ENCODE peak calls at places on chromosomes 11 and 22, in seven cellular contexts. O, T, L, K, I, X and Y are unnamed samples. For H3K36me3, the result is how much of the 10 kb centered on the place peaks cover.

GRCh38 chr11:61905801-61906521 is 11.4 kb downstream of the RAB3IL1 start:
- DNase-seq in O (no peak), T (no peak), L (no peak), K (no peak), I (no peak), X (no peak), Y (no peak)

GRCh38 chr22:27110985-27111451 is 453.6 kb downstream of the MIAT start:
- DNase-seq in O (no peak), T (no peak), L (no peak), K (no peak), I (no peak), X (peak), Y (peak)

GRCh38 chr11:45174168-45174835 is 27.9 kb downstream of the PRDM11 start:
- DNase-seq in O (no peak), T (no peak), L (no peak), K (no peak), I (no peak), X (no peak), Y (no peak)

GRCh38 chr11:65069217-65069616 is 10.9 kb upstream of the NAALADL1 start:
- DNase-seq in O (no peak), T (no peak), L (no peak), K (no peak), I (no peak), X (no peak), Y (no peak)

GRCh38 chr22:35892192-35892591 is 136.4 kb downstream of the RBFOX2 start:
- DNase-seq in O (no peak), T (no peak), L (no peak), K (no peak), I (no peak), X (peak), Y (no peak)

GRCh38 chr22:44025171-44026065 is 1.3 kb downstream of the PARVB start:
- DNase-seq in O (peak), T (no peak), L (peak), K (peak), I (peak), X (no peak), Y (no peak)

GRCh38 chr11:66936326-66936725 is 21.9 kb downstream of the PC start:
- DNase-seq in O (no peak), T (no peak), L (no peak), K (no peak), I (no peak), X (peak), Y (no peak)

GRCh38 chr11:125163431-125164011 is 1.0 kb upstream of the PKNOX2 start:
- DNase-seq in O (no peak), T (no peak), L (no peak), K (no peak), I (no peak), X (no peak), Y (no peak)

GRCh38 chr11:127369301-127369968 is 368.9 kb upstream of the KIRREL3 start:
- DNase-seq in O (no peak), T (no peak), L (no peak), K (no peak), I (no peak), X (no peak), Y (no peak)

GRCh38 chr22:32996702-32997101 is 61.5 kb downstream of the SYN3 start:
- DNase-seq in O (peak), T (no peak), L (no peak), K (peak), I (peak), X (no peak), Y (no peak)

GRCh38 chr11:43845816-43846215 is 34.8 kb upstream of the ALKBH3 start:
- DNase-seq in O (no peak), T (no peak), L (no peak), K (no peak), I (no peak), X (no peak), Y (no peak)

GRCh38 chr11:2265854-2266585 is 4.4 kb downstream of the ASCL2 start:
- DNase-seq in O (no peak), T (no peak), L (peak), K (no peak), I (no peak), X (no peak), Y (no peak)

GRCh38 chr22:16586170-16586569 is 6.4 kb downstream of the CCT8L2 start:
- DNase-seq in O (no peak), T (no peak), L (no peak), K (no peak), I (no peak), X (no peak), Y (no peak)

GRCh38 chr11:65297026-65297667 is 17.5 kb upstream of the CDC42EP2 start:
- DNase-seq in O (no peak), T (peak), L (no peak), K (peak), I (no peak), X (no peak), Y (no peak)

GRCh38 chr22:24510694-24511625 is 15.8 kb downstream of the UPB1 start:
- DNase-seq in O (no peak), T (peak), L (peak), K (no peak), I (no peak), X (peak), Y (no peak)

GRCh38 chr11:111602865-111603632 is 800 bp downstream of the SIK2 start:
- DNase-seq in O (no peak), T (no peak), L (no peak), K (peak), I (peak), X (peak), Y (peak)

GRCh38 chr11:77202941-77203900 is 75.2 kb downstream of the MYO7A start:
- DNase-seq in O (no peak), T (no peak), L (peak), K (peak), I (no peak), X (no peak), Y (no peak)

GRCh38 chr11:9656864-9657263 is 7.0 kb upstream of the SWAP70 start:
- DNase-seq in O (no peak), T (no peak), L (no peak), K (no peak), I (no peak), X (no peak), Y (no peak)

GRCh38 chr11:25734592-25735211 is 597.2 kb upstream of the ANO3 start:
- DNase-seq in O (no peak), T (no peak), L (no peak), K (no peak), I (no peak), X (peak), Y (no peak)

GRCh38 chr11:98130117-98130625 is 890.6 kb upstream of the CNTN5 start:
- DNase-seq in O (no peak), T (no peak), L (no peak), K (no peak), I (no peak), X (no peak), Y (no peak)

GRCh38 chr11:2891291-2891690 is 5.7 kb upstream of the CDKN1C start:
- DNase-seq in O (no peak), T (no peak), L (no peak), K (no peak), I (no peak), X (no peak), Y (no peak)

GRCh38 chr11:74138021-74138420 is 32.8 kb downstream of the C2CD3 start:
- DNase-seq in O (no peak), T (no peak), L (no peak), K (no peak), I (no peak), X (no peak), Y (no peak)

GRCh38 chr11:3161720-3162409 is 3.2 kb downstream of the OSBPL5 start:
- DNase-seq in O (peak), T (peak), L (no peak), K (peak), I (peak), X (no peak), Y (no peak)

GRCh38 chr11:26078217-26078821 is 253.6 kb upstream of the ANO3 start:
- DNase-seq in O (no peak), T (no peak), L (no peak), K (no peak), I (no peak), X (peak), Y (no peak)

GRCh38 chr11:6733326-6734030 is 38.3 kb downstream of the OR2AG2 start:
- DNase-seq in O (no peak), T (no peak), L (no peak), K (no peak), I (no peak), X (no peak), Y (no peak)

GRCh38 chr11:117710211-117710610 is 86.8 kb downstream of the DSCAML1 start:
- DNase-seq in O (no peak), T (no peak), L (no peak), K (peak), I (no peak), X (no peak), Y (no peak)

GRCh38 chr11:1291295-1292017 is 18.0 kb downstream of the TOLLIP start:
- DNase-seq in O (peak), T (no peak), L (no peak), K (peak), I (peak), X (no peak), Y (no peak)

GRCh38 chr11:60367896-60368295 is 10.4 kb upstream of the MS4A7 start:
- DNase-seq in O (no peak), T (no peak), L (no peak), K (no peak), I (no peak), X (no peak), Y (peak)

GRCh38 chr11:69943506-69943905 is 124.3 kb upstream of the FGF3 start:
- DNase-seq in O (no peak), T (peak), L (no peak), K (peak), I (no peak), X (no peak), Y (no peak)

GRCh38 chr11:118907051-118907748 is 18.5 kb downstream of the BCL9L start:
- DNase-seq in O (peak), T (peak), L (peak), K (peak), I (peak), X (no peak), Y (peak)

GRCh38 chr11:129298990-129299389 is 76.7 kb upstream of the BARX2 start:
- DNase-seq in O (no peak), T (no peak), L (no peak), K (no peak), I (no peak), X (no peak), Y (no peak)

GRCh38 chr11:134592391-134592990 is 180.4 kb upstream of the B3GAT1 start:
- DNase-seq in O (no peak), T (no peak), L (peak), K (no peak), I (peak), X (peak), Y (no peak)
- TF ChIP-seq CTCF in O (no peak), T (peak), L (no peak), K (no peak), I (peak), X (peak), Y (no peak)

GRCh38 chr11:34458566-34458965 is 19.8 kb downstream of the CAT start:
- DNase-seq in O (no peak), T (no peak), L (no peak), K (no peak), I (no peak), X (no peak), Y (no peak)

GRCh38 chr11:34451053-34451452 is 12.3 kb downstream of the CAT start:
- DNase-seq in O (no peak), T (no peak), L (no peak), K (no peak), I (no peak), X (no peak), Y (no peak)

GRCh38 chr11:34457607-34458006 is 18.9 kb downstream of the CAT start:
- DNase-seq in O (no peak), T (no peak), L (no peak), K (no peak), I (no peak), X (no peak), Y (no peak)

GRCh38 chr11:34459507-34460162 is 20.9 kb downstream of the CAT start:
- DNase-seq in O (no peak), T (no peak), L (no peak), K (no peak), I (no peak), X (no peak), Y (no peak)

DNA sequence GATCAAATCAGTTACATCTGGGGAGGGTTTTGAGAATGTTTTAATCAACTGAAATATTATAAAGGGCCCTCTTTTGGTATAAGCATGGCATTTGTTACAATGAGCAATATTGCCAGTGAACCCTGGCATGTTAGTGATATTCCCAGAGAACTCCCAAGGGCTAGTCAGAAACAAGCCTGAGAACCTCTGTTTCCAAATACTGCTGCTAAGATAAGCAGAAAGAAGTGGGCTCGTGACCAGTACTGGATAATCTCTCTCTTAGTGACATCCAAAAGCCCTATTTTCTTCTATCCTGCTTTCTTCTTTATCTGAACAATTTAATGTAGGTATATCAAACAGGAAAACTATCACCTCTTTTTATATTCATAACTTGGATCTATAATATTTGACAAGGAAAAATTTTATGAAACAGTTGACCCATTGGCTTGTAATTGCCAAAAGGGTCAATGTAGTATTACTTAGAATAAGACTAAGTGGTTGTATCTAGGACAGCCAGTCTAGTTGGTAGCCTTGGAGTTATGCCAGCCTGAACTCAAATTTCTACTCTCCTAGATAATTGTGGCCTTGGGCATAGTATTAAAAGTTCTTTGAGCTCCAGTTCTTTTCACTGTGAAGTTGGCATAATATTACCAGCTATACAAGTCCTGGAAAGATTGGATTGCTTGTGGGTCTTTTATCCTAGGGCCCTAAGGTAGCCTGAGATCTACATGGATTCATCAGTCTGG is 15.7 kb downstream of the CAT start:
- DNase-seq in O (no peak), T (no peak), L (no peak), K (no peak), I (no peak), X (no peak), Y (no peak)
- H3K36me3 ChIP-seq in O (half or more), T (half or more), L (half or more), K (under half), I (half or more), X (under half), Y (under half)

DNA sequence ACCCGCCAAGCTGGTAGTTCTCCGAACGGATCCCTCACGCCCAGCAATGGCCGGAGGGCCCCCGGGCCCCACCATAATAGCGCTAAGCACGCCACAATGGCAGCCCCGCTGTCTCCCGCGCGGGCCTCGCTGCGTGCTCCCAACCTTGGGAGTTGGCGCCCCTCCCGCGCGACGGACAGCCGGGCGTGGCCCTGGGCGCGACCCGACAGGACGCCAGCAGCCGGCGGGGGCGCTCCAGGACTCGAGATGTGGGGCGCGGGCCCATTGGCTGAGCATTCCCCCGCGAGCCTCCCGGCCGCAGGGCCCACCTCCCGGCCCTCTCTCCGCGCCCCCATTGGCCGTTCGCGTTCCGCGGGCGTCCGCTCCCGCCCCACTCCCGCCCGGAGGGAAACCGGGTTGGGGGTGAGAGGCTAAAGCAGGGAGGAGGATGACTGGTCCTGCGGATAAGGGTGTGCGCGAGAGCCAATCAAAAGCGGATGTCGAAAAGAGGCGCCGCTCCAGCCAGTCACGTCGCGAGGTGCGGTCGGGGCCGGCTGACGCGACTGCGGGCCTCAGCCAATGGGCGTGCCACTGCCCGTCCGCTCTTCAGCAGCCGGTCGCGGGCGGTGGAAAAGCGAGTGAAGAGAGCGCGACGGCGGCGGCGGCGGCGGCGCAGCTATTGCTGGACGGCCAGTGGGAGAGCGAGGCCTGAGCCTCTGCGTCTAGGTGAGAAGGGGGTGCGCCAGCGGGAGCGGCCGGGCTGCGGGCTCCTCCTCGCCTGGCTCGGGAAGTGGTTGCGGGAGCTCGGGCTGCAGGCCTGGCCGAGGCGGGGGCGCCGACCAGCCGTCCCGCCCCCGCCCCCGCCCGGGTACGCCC is at the start of gene FAR1:
- DNase-seq in O (peak), T (peak), L (peak), K (peak), I (peak), X (peak), Y (peak)
- TF ChIP-seq CTCF in O (peak), T (no peak), L (peak), K (peak), I (peak), X (peak), Y (peak)

GRCh38 chr11:75839851-75840250 is 24.8 kb downstream of the UVRAG start:
- DNase-seq in O (no peak), T (no peak), L (no peak), K (no peak), I (no peak), X (no peak), Y (no peak)
- H3K36me3 ChIP-seq in O (under half), T (under half), L (under half), K (under half), I (under half), X (under half), Y (under half)

DNA sequence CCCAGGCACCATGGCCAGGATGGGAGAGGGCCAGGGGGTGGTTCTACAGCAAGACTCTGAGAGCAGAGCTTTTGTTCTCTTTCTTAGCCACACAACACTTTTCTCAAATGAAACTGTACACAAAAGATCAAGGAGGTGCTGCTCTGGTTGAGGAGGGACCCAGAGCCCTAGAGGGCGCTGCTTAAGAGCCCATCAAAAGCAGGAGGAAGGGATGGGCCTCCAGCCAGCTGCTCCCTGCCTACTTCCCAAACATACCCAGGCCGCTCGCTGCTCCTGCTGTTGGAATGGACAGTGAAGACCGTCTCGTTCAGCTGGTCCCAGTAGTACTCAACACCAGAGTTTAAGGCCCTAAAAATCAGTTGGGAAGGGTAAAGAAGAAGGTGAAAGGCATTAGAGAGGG is 18.4 kb upstream of the CHRM4 start:
- DNase-seq in O (no peak), T (no peak), L (no peak), K (no peak), I (no peak), X (no peak), Y (no peak)
- TF ChIP-seq CTCF in O (no peak), T (no peak), L (no peak), K (no peak), I (no peak), X (peak), Y (no peak)

GRCh38 chr11:134142536-134142935 is 73.7 kb downstream of the JAM3 start:
- DNase-seq in O (no peak), T (no peak), L (no peak), K (no peak), I (no peak), X (peak), Y (no peak)
- H3K36me3 ChIP-seq in O (under half), T (under half), L (under half), K (under half), I (under half), X (under half), Y (under half)

DNA sequence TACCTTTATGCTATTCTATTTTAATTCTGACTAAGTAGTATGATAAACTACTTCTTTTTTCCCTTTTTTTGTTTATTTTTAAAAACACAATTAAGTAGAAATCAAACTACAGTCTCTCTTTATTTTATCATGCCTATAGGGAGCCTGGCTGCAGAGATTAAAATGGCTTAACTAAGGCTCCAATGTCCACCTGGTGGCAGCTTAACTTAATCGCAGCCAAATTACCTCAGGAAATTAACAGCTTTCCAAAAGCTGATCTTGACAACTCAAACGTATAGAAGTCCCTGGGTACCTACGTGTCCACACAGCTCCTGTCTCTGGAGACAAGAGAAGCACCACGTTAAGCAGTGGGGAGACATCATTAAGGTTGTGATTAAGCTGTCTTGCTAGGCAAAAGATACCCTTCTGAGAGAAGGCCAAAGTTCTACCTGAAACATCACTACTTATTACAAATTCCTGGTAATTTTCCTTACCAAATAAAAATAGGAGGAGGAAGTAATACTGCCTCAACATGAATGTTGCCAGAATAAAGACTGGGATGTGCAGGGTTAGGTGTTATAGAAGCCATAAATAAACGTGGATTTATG is 63.2 kb upstream of the SNX19 start:
- DNase-seq in O (no peak), T (no peak), L (no peak), K (no peak), I (no peak), X (peak), Y (no peak)
- TF ChIP-seq CTCF in O (peak), T (no peak), L (peak), K (peak), I (peak), X (peak), Y (no peak)